ENCODE peak calls at places on chromosomes 11 and 22, in eight cellular contexts. One of them, this sample, is unnamed. For H3K27me3, the result is how much of the 10 kb centered on the place peaks cover.

GRCh38 chr11:43556269-43556668 is 124.3 kb upstream of the HSD17B12 start:
- DNase-seq in uterus: no peak
- DNase-seq in upper lobe of left lung: no peak
- DNase-seq in AG04450: no peak
- DNase-seq in psoas muscle: no peak
- DNase-seq in IMR-90: no peak
- DNase-seq in brain microvascular endothelial cell: no peak
- DNase-seq in cardiac muscle cell: no peak
- DNase-seq in this sample: no peak

GRCh38 chr11:3231550-3231850 is 717 bp downstream of the MRGPRE start:
- DNase-seq in upper lobe of left lung: no peak
- DNase-seq in IMR-90: no peak
- DNase-seq in cardiac muscle cell: no peak
- DNase-seq in AG04450: no peak
- DNase-seq in brain microvascular endothelial cell: no peak
- DNase-seq in uterus: no peak
- DNase-seq in psoas muscle: no peak
- DNase-seq in this sample: no peak

GRCh38 chr11:106961518-106961917 is 56.8 kb downstream of the GUCY1A2 start:
- DNase-seq in AG04450: peak
- DNase-seq in uterus: no peak
- DNase-seq in brain microvascular endothelial cell: peak
- DNase-seq in upper lobe of left lung: no peak
- DNase-seq in cardiac muscle cell: no peak
- DNase-seq in psoas muscle: no peak
- DNase-seq in IMR-90: peak
- DNase-seq in this sample: peak

GRCh38 chr11:38323961-38324761 is 1726.1 kb upstream of the RAG2 start:
- DNase-seq in psoas muscle: no peak
- DNase-seq in uterus: no peak
- DNase-seq in IMR-90: no peak
- DNase-seq in upper lobe of left lung: no peak
- DNase-seq in cardiac muscle cell: no peak
- DNase-seq in AG04450: no peak
- DNase-seq in brain microvascular endothelial cell: no peak
- DNase-seq in this sample: peak

GRCh38 chr11:35040221-35040942 is 98.6 kb upstream of the CD44 start:
- DNase-seq in IMR-90: peak
- DNase-seq in uterus: no peak
- DNase-seq in brain microvascular endothelial cell: peak
- DNase-seq in upper lobe of left lung: no peak
- DNase-seq in AG04450: no peak
- DNase-seq in cardiac muscle cell: no peak
- DNase-seq in psoas muscle: no peak
- DNase-seq in this sample: no peak

GRCh38 chr11:124920870-124921609 is 2.0 kb downstream of the HEPN1 start:
- DNase-seq in upper lobe of left lung: peak
- DNase-seq in uterus: peak
- DNase-seq in psoas muscle: peak
- DNase-seq in cardiac muscle cell: peak
- DNase-seq in brain microvascular endothelial cell: peak
- DNase-seq in AG04450: no peak
- DNase-seq in IMR-90: peak
- DNase-seq in this sample: no peak

GRCh38 chr11:1750481-1750839 is at the start of gene IFITM10:
- DNase-seq in AG04450: no peak
- DNase-seq in upper lobe of left lung: no peak
- DNase-seq in psoas muscle: no peak
- DNase-seq in uterus: no peak
- DNase-seq in IMR-90: no peak
- DNase-seq in cardiac muscle cell: no peak
- DNase-seq in brain microvascular endothelial cell: no peak
- DNase-seq in this sample: no peak

GRCh38 chr22:42389137-42389536 is 43.1 kb downstream of the NFAM1 start:
- DNase-seq in cardiac muscle cell: no peak
- DNase-seq in uterus: no peak
- DNase-seq in brain microvascular endothelial cell: no peak
- DNase-seq in upper lobe of left lung: no peak
- DNase-seq in psoas muscle: no peak
- DNase-seq in IMR-90: no peak
- DNase-seq in AG04450: no peak
- DNase-seq in this sample: no peak

GRCh38 chr11:100941033-100941432 is 188.6 kb downstream of the PGR start:
- DNase-seq in cardiac muscle cell: no peak
- DNase-seq in upper lobe of left lung: no peak
- DNase-seq in brain microvascular endothelial cell: no peak
- DNase-seq in AG04450: no peak
- DNase-seq in psoas muscle: no peak
- DNase-seq in uterus: no peak
- DNase-seq in IMR-90: no peak
- DNase-seq in this sample: no peak

GRCh38 chr11:102293873-102294601 is 23.2 kb upstream of the BIRC3 start:
- DNase-seq in uterus: no peak
- DNase-seq in psoas muscle: no peak
- DNase-seq in IMR-90: peak
- DNase-seq in upper lobe of left lung: no peak
- DNase-seq in brain microvascular endothelial cell: peak
- DNase-seq in cardiac muscle cell: peak
- DNase-seq in AG04450: no peak
- DNase-seq in this sample: no peak

GRCh38 chr11:1771273-1771672 is 7.5 kb upstream of the CTSD start:
- DNase-seq in cardiac muscle cell: no peak
- DNase-seq in psoas muscle: no peak
- DNase-seq in uterus: no peak
- DNase-seq in upper lobe of left lung: peak
- DNase-seq in AG04450: no peak
- DNase-seq in IMR-90: no peak
- DNase-seq in brain microvascular endothelial cell: no peak
- DNase-seq in this sample: no peak

GRCh38 chr22:27125539-27125938 is 468.2 kb downstream of the MIAT start:
- DNase-seq in brain microvascular endothelial cell: no peak
- DNase-seq in IMR-90: no peak
- DNase-seq in AG04450: no peak
- DNase-seq in psoas muscle: no peak
- DNase-seq in upper lobe of left lung: no peak
- DNase-seq in uterus: no peak
- DNase-seq in cardiac muscle cell: no peak
- DNase-seq in this sample: no peak

GRCh38 chr11:112588252-112588668 is 327.6 kb upstream of the PLET1 start:
- DNase-seq in cardiac muscle cell: peak
- DNase-seq in uterus: peak
- DNase-seq in IMR-90: peak
- DNase-seq in psoas muscle: peak
- DNase-seq in brain microvascular endothelial cell: peak
- DNase-seq in AG04450: peak
- DNase-seq in upper lobe of left lung: peak
- DNase-seq in this sample: peak

GRCh38 chr11:65429069-65429681 is 6.6 kb downstream of the NEAT1 start:
- DNase-seq in IMR-90: peak
- DNase-seq in psoas muscle: no peak
- DNase-seq in cardiac muscle cell: no peak
- DNase-seq in AG04450: no peak
- DNase-seq in brain microvascular endothelial cell: peak
- DNase-seq in upper lobe of left lung: peak
- DNase-seq in uterus: peak
- DNase-seq in this sample: no peak

GRCh38 chr11:78790784-78791183 is 216.1 kb upstream of the NARS2 start:
- DNase-seq in psoas muscle: no peak
- DNase-seq in AG04450: no peak
- DNase-seq in IMR-90: no peak
- DNase-seq in uterus: no peak
- DNase-seq in cardiac muscle cell: no peak
- DNase-seq in brain microvascular endothelial cell: no peak
- DNase-seq in upper lobe of left lung: peak
- DNase-seq in this sample: no peak

GRCh38 chr22:31947296-31947695 is 3.0 kb downstream of the YWHAH start:
- DNase-seq in AG04450: no peak
- DNase-seq in uterus: no peak
- DNase-seq in upper lobe of left lung: no peak
- DNase-seq in brain microvascular endothelial cell: no peak
- DNase-seq in IMR-90: no peak
- DNase-seq in cardiac muscle cell: no peak
- DNase-seq in psoas muscle: no peak
- DNase-seq in this sample: no peak

GRCh38 chr11:105732611-105733010 is 122.7 kb downstream of the GRIA4 start:
- DNase-seq in psoas muscle: no peak
- DNase-seq in upper lobe of left lung: no peak
- DNase-seq in IMR-90: peak
- DNase-seq in brain microvascular endothelial cell: no peak
- DNase-seq in uterus: no peak
- DNase-seq in cardiac muscle cell: no peak
- DNase-seq in AG04450: no peak
- DNase-seq in this sample: no peak

GRCh38 chr11:2778630-2779498 is 79.1 kb upstream of the KCNQ1OT1 start:
- DNase-seq in AG04450: peak
- DNase-seq in psoas muscle: peak
- DNase-seq in cardiac muscle cell: peak
- DNase-seq in upper lobe of left lung: peak
- DNase-seq in uterus: peak
- DNase-seq in brain microvascular endothelial cell: peak
- DNase-seq in IMR-90: peak
- DNase-seq in this sample: peak

GRCh38 chr11:16611395-16612233 is 126.8 kb upstream of the C11orf58 start:
- DNase-seq in psoas muscle: no peak
- DNase-seq in AG04450: no peak
- DNase-seq in uterus: no peak
- DNase-seq in IMR-90: no peak
- DNase-seq in brain microvascular endothelial cell: no peak
- DNase-seq in upper lobe of left lung: no peak
- DNase-seq in cardiac muscle cell: peak
- DNase-seq in this sample: no peak

GRCh38 chr11:16613401-16614381 is 124.8 kb upstream of the C11orf58 start:
- DNase-seq in AG04450: peak
- DNase-seq in IMR-90: peak
- DNase-seq in psoas muscle: peak
- DNase-seq in uterus: peak
- DNase-seq in brain microvascular endothelial cell: peak
- DNase-seq in upper lobe of left lung: peak
- DNase-seq in cardiac muscle cell: peak
- DNase-seq in this sample: no peak

GRCh38 chr11:16612234-16612571 is 126.2 kb upstream of the C11orf58 start:
- DNase-seq in upper lobe of left lung: no peak
- DNase-seq in psoas muscle: no peak
- DNase-seq in AG04450: no peak
- DNase-seq in brain microvascular endothelial cell: no peak
- DNase-seq in IMR-90: no peak
- DNase-seq in uterus: no peak
- DNase-seq in cardiac muscle cell: no peak
- DNase-seq in this sample: no peak

GRCh38 chr11:16610738-16611388 is 127.6 kb upstream of the C11orf58 start:
- DNase-seq in psoas muscle: no peak
- DNase-seq in upper lobe of left lung: no peak
- DNase-seq in AG04450: no peak
- DNase-seq in brain microvascular endothelial cell: no peak
- DNase-seq in uterus: no peak
- DNase-seq in IMR-90: no peak
- DNase-seq in cardiac muscle cell: peak
- DNase-seq in this sample: no peak

DNA sequence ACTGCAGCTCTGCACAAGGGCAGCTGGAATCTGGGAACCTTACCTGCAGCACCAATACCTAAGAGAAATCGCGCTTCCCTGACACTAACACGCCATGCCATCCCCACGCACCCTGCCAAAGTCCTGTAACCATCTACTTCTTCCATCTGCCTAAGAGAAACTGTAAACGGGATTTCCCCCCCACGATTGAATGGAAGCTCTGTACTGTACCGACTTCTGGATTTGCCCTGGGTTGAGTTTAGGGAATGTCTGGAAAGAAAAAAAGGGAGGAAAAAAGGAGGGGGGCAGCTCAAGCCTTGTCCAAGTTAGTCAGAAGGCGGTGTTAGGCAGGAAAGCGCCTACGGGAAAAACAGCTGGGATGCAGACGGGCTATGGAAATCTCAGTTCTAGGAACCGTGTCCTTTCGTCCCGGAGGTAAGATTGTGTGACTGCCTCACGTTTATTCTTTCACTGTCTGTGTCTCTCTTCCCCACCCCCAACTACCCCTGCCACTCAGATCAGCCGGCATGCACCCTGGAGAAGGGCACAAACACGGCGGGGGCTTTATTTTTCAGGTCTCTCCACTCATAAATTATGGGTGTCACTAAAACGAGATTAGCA is 125.5 kb upstream of the C11orf58 start:
- DNase-seq in upper lobe of left lung: no peak
- DNase-seq in psoas muscle: no peak
- DNase-seq in uterus: no peak
- DNase-seq in cardiac muscle cell: peak
- DNase-seq in IMR-90: peak
- DNase-seq in brain microvascular endothelial cell: no peak
- DNase-seq in AG04450: no peak
- DNase-seq in this sample: no peak
- H3K4me3 ChIP-seq in upper lobe of left lung: peak
- H3K4me3 ChIP-seq in psoas muscle: peak
- H3K4me3 ChIP-seq in uterus: peak
- H3K4me3 ChIP-seq in cardiac muscle cell: peak
- H3K4me3 ChIP-seq in IMR-90: peak
- H3K4me3 ChIP-seq in brain microvascular endothelial cell: peak
- H3K4me3 ChIP-seq in AG04450: peak
- H3K4me3 ChIP-seq in this sample: peak

GRCh38 chr11:131038597-131038996 is 122.3 kb upstream of the SNX19 start:
- DNase-seq in cardiac muscle cell: peak
- DNase-seq in IMR-90: no peak
- DNase-seq in upper lobe of left lung: no peak
- DNase-seq in AG04450: no peak
- DNase-seq in psoas muscle: no peak
- DNase-seq in uterus: no peak
- DNase-seq in brain microvascular endothelial cell: peak
- DNase-seq in this sample: no peak
- TF ChIP-seq CTCF in cardiac muscle cell: peak
- TF ChIP-seq CTCF in IMR-90: peak
- TF ChIP-seq CTCF in upper lobe of left lung: no peak
- TF ChIP-seq CTCF in AG04450: no peak
- TF ChIP-seq CTCF in psoas muscle: no peak
- TF ChIP-seq CTCF in uterus: no peak
- TF ChIP-seq CTCF in brain microvascular endothelial cell: peak
- TF ChIP-seq CTCF in this sample: no peak

DNA sequence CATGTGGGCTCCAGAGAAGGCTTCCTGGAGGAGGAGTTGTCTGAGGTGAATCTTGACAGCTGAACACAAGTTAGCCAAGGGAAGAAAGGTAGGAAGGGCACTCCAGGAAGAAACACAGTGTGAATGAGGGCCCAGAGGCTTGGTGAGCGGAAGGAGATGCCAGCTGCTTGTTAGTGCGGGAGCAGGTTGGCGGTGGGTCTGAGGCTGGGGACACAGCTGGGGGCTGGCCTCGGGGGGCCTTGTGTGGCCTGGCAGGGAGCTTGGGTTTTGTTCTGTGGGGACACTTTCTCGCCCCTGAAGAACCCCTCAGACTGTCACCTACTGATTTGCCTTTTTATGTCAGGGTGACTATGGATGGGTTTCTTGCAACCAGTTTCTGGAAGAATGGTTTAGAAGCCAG is 160.0 kb downstream of the ST3GAL4 start:
- DNase-seq in brain microvascular endothelial cell: no peak
- DNase-seq in upper lobe of left lung: no peak
- DNase-seq in psoas muscle: no peak
- DNase-seq in IMR-90: no peak
- DNase-seq in AG04450: no peak
- DNase-seq in uterus: no peak
- DNase-seq in cardiac muscle cell: no peak
- DNase-seq in this sample: no peak
- H3K27me3 ChIP-seq in brain microvascular endothelial cell: under half
- H3K27me3 ChIP-seq in upper lobe of left lung: under half
- H3K27me3 ChIP-seq in psoas muscle: under half
- H3K27me3 ChIP-seq in IMR-90: under half
- H3K27me3 ChIP-seq in AG04450: under half
- H3K27me3 ChIP-seq in uterus: under half
- H3K27me3 ChIP-seq in cardiac muscle cell: under half
- H3K27me3 ChIP-seq in this sample: under half

GRCh38 chr11:62928011-62928410 is 6.8 kb upstream of the CHRM1 start:
- DNase-seq in cardiac muscle cell: no peak
- DNase-seq in upper lobe of left lung: no peak
- DNase-seq in IMR-90: no peak
- DNase-seq in AG04450: no peak
- DNase-seq in psoas muscle: no peak
- DNase-seq in brain microvascular endothelial cell: no peak
- DNase-seq in uterus: no peak
- DNase-seq in this sample: no peak
- H3K4me3 ChIP-seq in cardiac muscle cell: no peak
- H3K4me3 ChIP-seq in upper lobe of left lung: no peak
- H3K4me3 ChIP-seq in IMR-90: no peak
- H3K4me3 ChIP-seq in AG04450: no peak
- H3K4me3 ChIP-seq in psoas muscle: no peak
- H3K4me3 ChIP-seq in brain microvascular endothelial cell: no peak
- H3K4me3 ChIP-seq in uterus: no peak
- H3K4me3 ChIP-seq in this sample: no peak

This sample was measured in kidney epithelial cell.